ENCODE peak calls at places on chromosomes 16 and 17, in six cellular contexts. M is AG09319, C is NCI-H2171 treated with DMSO at 0.1 percent for 48 hours, W is omental fat pad, T is iris pigment epithelial cell, L is substantia nigra. K is an unnamed sample.
A peak's percentile ranks its signal among the peaks of the same experiment; 100 is the strongest.

GRCh38 chr17:51801626-51802025 is 356.9 kb downstream of the CA10 start:
- DNase-seq in C (no peak), L (no peak), W (no peak), M (no peak), T (no peak), K (no peak)

GRCh38 chr17:4515501-4515900 is 16.8 kb downstream of the SPNS2 start:
- DNase-seq in M (no peak), W (no peak), L (no peak), C (no peak), T (no peak), K (no peak)

GRCh38 chr16:4864728-4865127 is 17.4 kb downstream of the UBN1 start:
- DNase-seq in W (no peak), T (no peak), C (no peak), M (no peak), L (no peak), K (no peak)

GRCh38 chr16:67304006-67304405 is 22.5 kb downstream of the KCTD19 start:
- DNase-seq in L (no peak), C (no peak), W (no peak), M (no peak), T (no peak), K (no peak)

GRCh38 chr17:21463779-21464407 is 87.7 kb downstream of the KCNJ12 start:
- DNase-seq in M (no peak), C (no peak), W (no peak), T (peak; percentile 25), L (no peak), K (no peak)

GRCh38 chr16:4266372-4266771 is 6.5 kb downstream of the TFAP4 start:
- DNase-seq in T (peak; percentile 23), C (no peak), M (no peak), W (no peak), L (no peak), K (no peak)

GRCh38 chr17:55454906-55455474 is 33.4 kb upstream of the MMD start:
- DNase-seq in W (no peak), C (no peak), L (no peak), M (peak; percentile 56), T (peak; percentile 93), K (peak; percentile 46)

GRCh38 chr16:46947900-46948547 is 25.4 kb downstream of the DNAJA2 start:
- DNase-seq in W (no peak), L (no peak), T (peak; percentile 45), C (peak; percentile 49), M (no peak), K (peak; percentile 4)

GRCh38 chr16:88799569-88800276 is 3.9 kb upstream of the CDT1 start:
- DNase-seq in M (no peak), L (no peak), C (no peak), T (no peak), W (no peak), K (no peak)

GRCh38 chr16:64240586-64240985 is 881.3 kb downstream of the CDH11 start:
- DNase-seq in L (no peak), W (no peak), C (no peak), T (no peak), M (no peak), K (peak; percentile 9)

GRCh38 chr16:2697401-2697948 is 15.2 kb downstream of the KCTD5 start:
- DNase-seq in W (no peak), C (no peak), M (no peak), T (no peak), L (no peak), K (no peak)

GRCh38 chr17:50593321-50593720 is 32.8 kb downstream of the CACNA1G start:
- DNase-seq in L (no peak), W (no peak), M (no peak), T (no peak), C (peak; percentile 83), K (no peak)

GRCh38 chr17:55770220-55770870 is 19.5 kb downstream of the PCTP start:
- DNase-seq in C (peak; percentile 64), M (peak; percentile 35), L (no peak), W (no peak), T (peak; percentile 67), K (peak; percentile 36)

GRCh38 chr16:3594316-3595109 is 16.9 kb downstream of the SLX4 start:
- DNase-seq in T (no peak), L (no peak), M (no peak), C (no peak), W (no peak), K (no peak)

GRCh38 chr17:51231999-51232398 is 27.9 kb downstream of the MBTD1 start:
- DNase-seq in W (no peak), T (peak; percentile 21), M (no peak), L (no peak), C (no peak), K (no peak)

GRCh38 chr17:78828470-78829185 is 12.0 kb downstream of the USP36 start:
- DNase-seq in C (no peak), T (peak; percentile 90), W (no peak), M (no peak), L (no peak), K (peak; percentile 43)

GRCh38 chr17:4733073-4733531 is 1.9 kb downstream of the MED11 start:
- DNase-seq in W (no peak), T (no peak), L (peak; percentile 17), C (no peak), M (no peak), K (no peak)

GRCh38 chr17:40303706-40304450 is 5.1 kb upstream of the RARA start:
- DNase-seq in C (peak; percentile 29), L (no peak), T (peak; percentile 61), M (no peak), W (no peak), K (peak; percentile 71)

GRCh38 chr17:41972571-41973411 is 6.2 kb downstream of the CNP start:
- DNase-seq in L (no peak), W (no peak), T (peak; percentile 56), C (peak; percentile 66), M (no peak), K (no peak)

GRCh38 chr16:49022351-49022963 is 259.2 kb downstream of the CBLN1 start:
- DNase-seq in W (no peak), C (no peak), T (no peak), M (no peak), L (no peak), K (no peak)

GRCh38 chr17:7844292-7845154 is 10.3 kb upstream of the TMEM88 start:
- DNase-seq in L (peak; percentile 87), M (peak; percentile 83), T (peak; percentile 97), C (peak; percentile 86), W (no peak), K (peak; percentile 91)

GRCh38 chr17:81337449-81337848 is 42.3 kb upstream of the SLC38A10 start:
- DNase-seq in W (no peak), C (no peak), L (no peak), M (no peak), T (no peak), K (no peak)

GRCh38 chr17:38709864-38710602 is 5.0 kb downstream of the MLLT6 start:
- DNase-seq in L (no peak), T (no peak), M (no peak), W (no peak), C (peak; percentile 73), K (no peak)

GRCh38 chr16:50821586-50821985 is 79.7 kb downstream of the CYLD start:
- DNase-seq in M (no peak), W (no peak), T (no peak), L (no peak), C (peak; percentile 53), K (no peak)

GRCh38 chr16:89556750-89557149 is 3.7 kb upstream of the RPL13 start:
- DNase-seq in L (no peak), C (no peak), M (no peak), W (no peak), T (no peak), K (peak; percentile 39)